ENCODE peak calls at places on chromosomes 6 and 20, in six cellular contexts. G, A, C, Y, L and Z are unnamed samples.

GRCh38 chr6:136762022-136762975 is 30.0 kb downstream of the MAP3K5 start:
- DNase-seq in L (no peak), Y (no peak), A (no peak), C (no peak), G (no peak), Z (no peak)

GRCh38 chr6:111423055-111423633 is 59.9 kb downstream of the REV3L start:
- DNase-seq in A (no peak), C (no peak), Y (no peak), G (no peak), L (no peak), Z (no peak)

GRCh38 chr6:42335896-42336295 is 115.8 kb downstream of the TRERF1 start:
- DNase-seq in G (no peak), L (no peak), C (no peak), Y (no peak), A (no peak), Z (no peak)

GRCh38 chr6:88166901-88167624 is 916 bp upstream of the CNR1 start:
- DNase-seq in C (no peak), Y (no peak), A (no peak), G (peak), L (peak), Z (no peak)

GRCh38 chr6:160756871-160757270 is 54.8 kb downstream of the PLG start:
- DNase-seq in L (no peak), G (no peak), A (no peak), C (no peak), Y (no peak), Z (no peak)

GRCh38 chr6:92428443-92428842 is 990.9 kb downstream of the EPHA7 start:
- DNase-seq in A (no peak), G (no peak), Y (no peak), C (no peak), L (no peak), Z (no peak)

GRCh38 chr6:63859520-63859919 is 223.9 kb downstream of the PHF3 start:
- DNase-seq in Y (no peak), L (no peak), G (no peak), A (no peak), C (no peak), Z (no peak)

GRCh38 chr20:46121531-46121930 is 3.4 kb downstream of the CD40 start:
- DNase-seq in C (no peak), A (no peak), G (no peak), Y (no peak), L (no peak), Z (no peak)

GRCh38 chr6:150266963-150267685 is 101.7 kb upstream of the IYD start:
- DNase-seq in A (no peak), G (no peak), Y (no peak), C (no peak), L (no peak), Z (no peak)

GRCh38 chr6:127969701-127970100 is 68.8 kb upstream of the THEMIS start:
- DNase-seq in A (no peak), G (no peak), L (no peak), C (no peak), Y (no peak), Z (no peak)

GRCh38 chr6:45625191-45625664 is 247.5 kb upstream of the SUPT3H start:
- DNase-seq in C (no peak), L (no peak), A (no peak), G (peak), Y (no peak), Z (no peak)

GRCh38 chr6:89952696-89953095 is 58.4 kb downstream of the GJA10 start:
- DNase-seq in A (no peak), L (no peak), C (no peak), Y (peak), G (no peak), Z (peak)

GRCh38 chr6:32940656-32941411 is at the start of gene HLA-DMB:
- DNase-seq in Y (peak), C (no peak), L (peak), G (peak), A (peak), Z (peak)

GRCh38 chr6:155077331-155077730 is 82.2 kb downstream of the TIAM2 start:
- DNase-seq in G (no peak), C (no peak), Y (no peak), A (no peak), L (no peak), Z (no peak)

GRCh38 chr20:17225891-17226409 is 890 bp upstream of the PCSK2 start:
- DNase-seq in L (peak), G (peak), A (no peak), C (peak), Y (no peak), Z (no peak)

GRCh38 chr6:31170600-31170881 is at the start of gene POU5F1:
- DNase-seq in L (peak), A (no peak), Y (no peak), C (no peak), G (peak), Z (no peak)

GRCh38 chr6:158487495-158487894 is 72.4 kb upstream of the TMEM181 start:
- DNase-seq in G (no peak), A (no peak), C (no peak), L (no peak), Y (no peak), Z (no peak)

GRCh38 chr6:137969874-137970273 is 102.8 kb downstream of the TNFAIP3 start:
- DNase-seq in A (no peak), Y (no peak), G (no peak), L (no peak), C (no peak), Z (no peak)

GRCh38 chr6:137970368-137970767 is 103.3 kb downstream of the TNFAIP3 start:
- DNase-seq in A (no peak), L (no peak), C (no peak), Y (no peak), G (no peak), Z (no peak)

GRCh38 chr6:137967689-137968467 is 100.8 kb downstream of the TNFAIP3 start:
- DNase-seq in C (no peak), L (no peak), G (no peak), Y (peak), A (no peak), Z (no peak)

GRCh38 chr6:137968468-137968804 is 101.4 kb downstream of the TNFAIP3 start:
- DNase-seq in A (no peak), L (no peak), C (no peak), Y (no peak), G (no peak), Z (no peak)

GRCh38 chr6:137968901-137969300 is 101.8 kb downstream of the TNFAIP3 start:
- DNase-seq in Y (no peak), L (no peak), C (no peak), A (no peak), G (no peak), Z (no peak)
- TF ChIP-seq CTCF in Y (no peak), L (no peak), C (no peak), A (no peak), G (no peak), Z (no peak)

DNA sequence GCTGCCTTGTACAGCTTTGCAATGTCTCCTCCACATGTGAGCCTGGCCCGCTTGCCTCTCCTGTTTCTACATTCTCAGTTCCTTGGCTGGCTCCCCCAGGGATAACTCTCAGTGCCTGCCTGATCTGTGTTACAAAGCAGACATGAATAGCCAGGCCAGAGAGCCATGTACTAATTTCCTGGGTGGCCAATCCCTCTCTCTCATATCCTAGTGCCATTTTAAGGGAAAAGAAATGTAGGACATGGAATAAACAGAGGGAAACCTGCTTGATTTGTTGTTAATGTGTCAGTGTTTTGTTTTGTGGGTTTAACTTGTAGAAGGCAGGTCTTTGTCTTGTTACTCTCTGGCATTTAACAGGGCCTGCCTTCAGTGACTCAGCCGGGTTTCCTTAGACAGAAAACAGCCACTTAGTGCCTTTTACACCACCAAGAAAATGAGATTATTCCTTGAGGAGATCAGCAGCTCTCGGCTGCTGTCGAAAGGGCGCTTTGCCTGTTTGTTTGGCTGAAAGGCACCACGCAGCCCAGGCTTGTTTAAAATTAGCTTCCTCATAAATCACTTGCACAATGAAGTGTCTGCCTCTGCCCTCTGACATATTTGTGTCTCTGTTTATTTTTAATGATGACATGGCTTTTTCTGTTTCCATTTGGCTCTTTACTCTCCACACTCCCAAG is 702.7 kb downstream of the MAFB start:
- DNase-seq in A (no peak), L (peak), G (peak), Y (no peak), C (no peak), Z (peak)
- TF ChIP-seq POLR2AphosphoS5 in A (no peak), L (no peak), G (no peak), Y (no peak), C (no peak), Z (peak)

GRCh38 chr6:43798688-43799444 is 28.9 kb downstream of the VEGFA start:
- DNase-seq in Y (peak), C (peak), L (no peak), A (peak), G (no peak), Z (peak)

GRCh38 chr6:43801489-43802181 is 31.6 kb downstream of the VEGFA start:
- DNase-seq in Y (peak), L (no peak), G (no peak), A (no peak), C (no peak), Z (peak)

GRCh38 chr6:43803055-43803782 is 33.2 kb downstream of the VEGFA start:
- DNase-seq in L (no peak), A (no peak), C (no peak), G (no peak), Y (no peak), Z (no peak)

GRCh38 chr6:43799671-43800623 is 29.9 kb downstream of the VEGFA start:
- DNase-seq in L (no peak), C (no peak), G (no peak), Y (peak), A (no peak), Z (no peak)

DNA sequence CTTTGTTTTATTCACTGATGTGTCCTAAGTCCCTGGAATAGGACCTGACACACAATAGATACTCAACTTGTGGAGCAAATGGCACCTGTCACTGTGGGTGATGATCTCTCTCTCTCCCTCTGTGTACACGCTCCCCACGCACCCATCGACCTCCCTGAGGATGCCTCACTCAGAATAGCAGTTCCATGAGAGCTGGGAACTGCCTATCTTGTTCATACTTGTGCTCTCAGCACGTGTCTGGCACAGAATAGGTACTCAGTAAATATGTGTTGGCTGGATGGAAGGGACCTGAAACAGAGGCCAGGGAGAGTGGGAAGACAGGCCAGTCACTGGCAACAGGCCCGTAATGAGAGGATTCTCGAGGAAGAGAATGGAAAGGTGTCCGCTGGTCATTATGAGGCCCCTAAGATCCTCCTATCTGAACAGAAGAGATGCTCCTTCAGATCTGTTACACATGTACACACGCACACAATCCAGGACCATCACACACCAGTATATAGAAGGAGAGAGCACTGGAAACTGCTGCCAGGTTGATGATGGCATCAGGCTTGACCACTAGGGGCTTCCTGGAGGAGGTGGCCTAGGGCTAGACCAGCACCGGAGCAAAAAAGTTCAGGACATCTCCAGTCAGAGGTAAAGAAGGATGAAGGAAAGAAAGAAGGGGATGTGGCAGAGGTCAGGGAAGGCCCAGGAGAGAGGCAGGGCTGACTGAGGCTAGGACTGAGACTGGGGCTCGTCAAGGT is 30.9 kb downstream of the VEGFA start:
- DNase-seq in Y (no peak), G (no peak), A (no peak), L (peak), C (no peak), Z (no peak)
- TF ChIP-seq CTCF in Y (no peak), G (peak), A (peak), L (peak), C (no peak), Z (no peak)

DNA sequence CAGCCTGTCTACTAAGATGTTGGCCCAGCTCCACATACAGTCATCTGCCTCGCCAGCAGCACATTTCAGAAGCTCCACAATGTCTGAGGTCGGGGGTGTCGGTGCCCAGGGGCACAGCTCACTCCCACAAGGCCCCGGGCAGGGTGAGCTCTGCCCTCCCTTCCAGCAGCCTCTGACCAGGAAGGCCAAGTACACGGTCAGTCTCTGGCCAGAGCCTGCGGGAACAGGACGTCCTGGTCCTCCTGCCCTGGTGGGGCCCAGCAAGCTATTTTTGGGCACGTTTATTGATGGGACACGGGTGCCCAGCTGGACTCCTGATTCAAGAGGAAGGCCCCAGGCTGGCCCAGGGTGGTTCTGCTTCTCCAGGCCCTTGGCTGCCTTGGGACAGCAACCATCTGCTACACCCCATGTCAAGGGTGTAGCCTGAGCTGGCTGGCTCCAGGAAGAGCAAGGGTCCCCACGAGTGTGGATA is 114.9 kb upstream of the PTPN1 start:
- DNase-seq in C (no peak), L (no peak), A (no peak), G (no peak), Y (no peak), Z (peak)
- TF ChIP-seq POLR2AphosphoS5 in C (no peak), L (no peak), A (no peak), G (no peak), Y (no peak), Z (peak)

GRCh38 chr20:44959082-44959895 is 908 bp downstream of the TOMM34 start:
- DNase-seq in Y (peak), C (no peak), L (peak), A (no peak), G (no peak), Z (peak)
- TF ChIP-seq CTCF in Y (no peak), C (no peak), L (no peak), A (no peak), G (no peak), Z (no peak)

GRCh38 chr6:166410426-166410935 is 27.7 kb upstream of the MPC1 start:
- DNase-seq in Y (no peak), A (no peak), G (no peak), L (no peak), C (no peak), Z (no peak)
- TF ChIP-seq POLR2AphosphoS5 in Y (no peak), A (no peak), G (no peak), L (no peak), C (no peak), Z (no peak)

DNA sequence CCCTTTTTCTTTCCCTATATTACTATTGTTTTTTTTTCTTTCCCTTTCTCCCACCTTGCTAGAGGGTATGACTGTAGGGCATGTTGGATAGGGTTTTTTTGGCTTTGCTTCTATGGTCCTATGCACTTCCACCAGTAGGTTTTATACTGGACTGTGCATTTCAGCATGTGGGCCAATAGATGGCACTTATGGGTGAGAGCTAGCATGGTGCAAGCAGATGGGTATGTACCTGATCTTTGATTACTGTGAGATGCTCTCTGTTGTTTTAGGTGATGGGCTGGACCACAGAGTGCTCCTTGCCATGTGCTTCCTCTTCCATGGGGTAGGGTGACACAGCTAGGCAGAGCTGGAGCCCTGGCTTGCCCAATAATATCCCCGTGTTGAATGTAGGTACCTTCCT is 128.5 kb upstream of the CHD6 start:
- DNase-seq in G (no peak), C (no peak), A (no peak), Y (no peak), L (no peak), Z (no peak)
- TF ChIP-seq CTCF in G (peak), C (no peak), A (no peak), Y (no peak), L (peak), Z (no peak)

GRCh38 chr20:47950103-47950502 is 164.8 kb upstream of the SULF2 start:
- DNase-seq in G (no peak), Y (no peak), C (no peak), A (no peak), L (no peak), Z (no peak)
- TF ChIP-seq POLR2AphosphoS5 in G (no peak), Y (no peak), C (no peak), A (no peak), L (no peak), Z (no peak)

GRCh38 chr20:63255911-63256704 is 1.8 kb upstream of the NKAIN4 start:
- DNase-seq in G (no peak), Y (no peak), L (no peak), C (no peak), A (no peak), Z (no peak)
- TF ChIP-seq CTCF in G (no peak), Y (no peak), L (no peak), C (no peak), A (no peak), Z (no peak)

GRCh38 chr6:36441307-36441894 is 1.3 kb downstream of the PXT1 start:
- DNase-seq in G (peak), Y (peak), C (peak), A (peak), L (peak), Z (no peak)
- TF ChIP-seq POLR2AphosphoS5 in G (no peak), Y (peak), C (peak), A (peak), L (peak), Z (peak)